ENCODE peak calls at places on chromosomes 3 and 15, in six cellular contexts. C, Q, U, X, H and Y are unnamed samples.

GRCh38 chr15:82881747-82882146 is 70.8 kb downstream of the HOMER2 start:
- DNase-seq in U (no peak), X (no peak), Q (no peak), H (no peak), C (no peak), Y (no peak)

GRCh38 chr3:72338082-72338941 is 509.9 kb downstream of the SHQ1 start:
- DNase-seq in C (no peak), H (no peak), X (no peak), Q (no peak), U (no peak), Y (no peak)

GRCh38 chr3:23129817-23130216 is 73.3 kb upstream of the UBE2E2 start:
- DNase-seq in U (peak; percentile 59), Q (no peak), X (no peak), H (no peak), C (no peak), Y (no peak)

GRCh38 chr15:41978534-41978933 is 6.2 kb upstream of the EHD4 start:
- DNase-seq in H (no peak), Q (no peak), U (no peak), C (no peak), X (no peak), Y (no peak)

GRCh38 chr3:195849322-195850074 is 37.8 kb upstream of the MUC4 start:
- DNase-seq in U (no peak), H (peak; percentile 35), Q (no peak), C (no peak), X (no peak), Y (no peak)

GRCh38 chr3:98657429-98657828 is 64.0 kb upstream of the CPOX start:
- DNase-seq in Q (no peak), X (peak; percentile 89), C (peak; percentile 32), U (peak; percentile 79), H (peak; percentile 37), Y (peak; percentile 11)

GRCh38 chr15:92492556-92492955 is 98.9 kb downstream of the ST8SIA2 start:
- DNase-seq in H (no peak), Q (no peak), U (no peak), X (no peak), C (no peak), Y (no peak)

GRCh38 chr3:72386322-72386721 is 461.9 kb downstream of the SHQ1 start:
- DNase-seq in C (no peak), U (no peak), X (no peak), Q (no peak), H (no peak), Y (no peak)

GRCh38 chr15:96046620-96047240 is 283.8 kb upstream of the NR2F2 start:
- DNase-seq in C (no peak), Q (no peak), X (no peak), U (no peak), H (no peak), Y (no peak)

GRCh38 chr3:170907519-170908234 is 760 bp downstream of the EIF5A2 start:
- DNase-seq in C (no peak), Q (no peak), X (peak; percentile 69), U (no peak), H (no peak), Y (no peak)

GRCh38 chr3:139975592-139976360 is 40.8 kb downstream of the CLSTN2 start:
- DNase-seq in U (no peak), X (no peak), C (peak; percentile 22), H (no peak), Q (no peak), Y (peak; percentile 37)

GRCh38 chr3:146783446-146783845 is 178.3 kb upstream of the PLSCR5 start:
- DNase-seq in U (no peak), C (no peak), H (no peak), Q (no peak), X (no peak), Y (no peak)

GRCh38 chr3:114758828-114759709 is 388.0 kb downstream of the ZBTB20 start:
- DNase-seq in H (no peak), X (no peak), Q (no peak), C (no peak), U (no peak), Y (no peak)

GRCh38 chr15:86591994-86592746 is 512.5 kb downstream of the AGBL1 start:
- DNase-seq in H (no peak), Q (peak; percentile 54), U (no peak), C (peak; percentile 71), X (no peak), Y (peak; percentile 73)

GRCh38 chr3:119781330-119782198 is at the start of gene NR1I2:
- DNase-seq in C (no peak), Q (no peak), X (no peak), U (no peak), H (no peak), Y (no peak)

GRCh38 chr15:58299311-58299850 is 132.4 kb upstream of the LIPC start:
- DNase-seq in H (peak; percentile 7), U (no peak), Q (no peak), C (no peak), X (no peak), Y (no peak)

GRCh38 chr15:69084404-69085030 is 70.0 kb downstream of the NOX5 start:
- DNase-seq in H (no peak), X (no peak), Q (no peak), U (no peak), C (no peak), Y (no peak)

GRCh38 chr15:69081310-69082004 is 67.0 kb downstream of the NOX5 start:
- DNase-seq in C (peak; percentile 82), X (no peak), H (peak; percentile 18), U (no peak), Q (peak; percentile 74), Y (peak; percentile 81)

GRCh38 chr15:69082041-69082502 is 67.6 kb downstream of the NOX5 start:
- DNase-seq in X (no peak), U (no peak), H (no peak), C (no peak), Q (peak; percentile 19), Y (no peak)

GRCh38 chr15:69080958-69081248 is 66.4 kb downstream of the NOX5 start:
- DNase-seq in Q (no peak), C (no peak), U (no peak), X (no peak), H (no peak), Y (no peak)

GRCh38 chr15:69082556-69082955 is 68.1 kb downstream of the NOX5 start:
- DNase-seq in H (no peak), U (no peak), X (no peak), C (no peak), Q (no peak), Y (no peak)
- H3K27ac ChIP-seq in H (no peak overlapping the region), U (no peak overlapping the region), X (peak overlapping the region; percentile 78), C (peak overlapping the region; percentile 92), Q (peak overlapping the region; percentile 68), Y (peak overlapping the region; percentile 42)

GRCh38 chr3:9405756-9406155 is 8.3 kb downstream of the SETD5 start:
- DNase-seq in U (no peak), H (no peak), C (no peak), Q (no peak), X (no peak), Y (no peak)

GRCh38 chr3:9402410-9403228 is 5.2 kb downstream of the SETD5 start:
- DNase-seq in U (no peak), C (no peak), H (peak; percentile 58), Q (no peak), X (no peak), Y (no peak)

GRCh38 chr3:9403463-9403862 is 6.0 kb downstream of the SETD5 start:
- DNase-seq in C (no peak), U (no peak), H (no peak), X (no peak), Q (no peak), Y (no peak)

GRCh38 chr3:9406856-9407626 is 9.6 kb downstream of the SETD5 start:
- DNase-seq in C (no peak), Q (no peak), H (no peak), X (no peak), U (no peak), Y (no peak)

DNA sequence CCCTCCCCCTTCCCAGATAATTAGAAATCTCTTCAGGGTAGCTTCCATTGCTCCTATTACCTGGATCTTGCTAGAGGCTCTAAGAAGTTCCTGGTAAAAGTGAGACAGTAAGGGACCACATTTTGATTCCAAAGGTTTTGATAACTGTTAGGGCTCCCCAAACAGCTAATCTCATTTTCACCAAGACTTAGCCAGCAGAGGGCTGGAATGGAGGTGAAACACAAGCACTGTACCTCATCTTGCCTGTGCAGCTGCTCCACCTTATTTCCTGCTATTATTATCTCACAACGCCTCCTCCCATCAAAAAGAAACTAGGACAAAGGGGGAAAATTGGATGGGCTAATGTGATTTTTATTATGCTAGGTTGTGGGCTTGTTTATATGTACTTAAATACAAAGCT is 7.3 kb downstream of the SETD5 start:
- DNase-seq in C (no peak), Q (no peak), X (no peak), U (no peak), H (no peak), Y (no peak)
- H3K4me1 ChIP-seq in C (peaks cover 100% of the 10 kb centered on the region), Q (peaks cover 98% of the 10 kb centered on the region), X (peaks cover 77% of the 10 kb centered on the region), U (peaks cover 15% of the 10 kb centered on the region), H (peaks cover 48% of the 10 kb centered on the region), Y (peaks cover 88% of the 10 kb centered on the region)

GRCh38 chr3:16828815-16829214 is 55.9 kb upstream of the PLCL2 start:
- DNase-seq in X (no peak), C (no peak), H (peak; percentile 42), U (peak; percentile 85), Q (no peak), Y (no peak)
- TF ChIP-seq CTCF in X (peak; percentile 38), C (peak; percentile 42), H (no peak), U (peak; percentile 67), Q (peak; percentile 22), Y (peak; percentile 11)

GRCh38 chr3:191353022-191353777 is 22.9 kb upstream of the UTS2B start:
- DNase-seq in Q (no peak), U (no peak), H (no peak), X (no peak), C (no peak), Y (no peak)
- H3K27ac ChIP-seq in Q (no peak overlapping the region), U (no peak overlapping the region), H (peak overlapping the region; percentile 52), X (no peak overlapping the region), C (peak overlapping the region; percentile 5), Y (no peak overlapping the region)

GRCh38 chr3:172171396-172172075 is 132.2 kb downstream of the FNDC3B start:
- DNase-seq in X (no peak), C (no peak), U (no peak), H (no peak), Q (no peak), Y (no peak)
- H3K4me1 ChIP-seq in X (peaks cover 54% of the 10 kb centered on the region), C (peaks cover 98% of the 10 kb centered on the region), U (peaks cover 13% of the 10 kb centered on the region), H (peaks cover 8% of the 10 kb centered on the region), Q (peaks cover 72% of the 10 kb centered on the region), Y (peaks cover 52% of the 10 kb centered on the region)

DNA sequence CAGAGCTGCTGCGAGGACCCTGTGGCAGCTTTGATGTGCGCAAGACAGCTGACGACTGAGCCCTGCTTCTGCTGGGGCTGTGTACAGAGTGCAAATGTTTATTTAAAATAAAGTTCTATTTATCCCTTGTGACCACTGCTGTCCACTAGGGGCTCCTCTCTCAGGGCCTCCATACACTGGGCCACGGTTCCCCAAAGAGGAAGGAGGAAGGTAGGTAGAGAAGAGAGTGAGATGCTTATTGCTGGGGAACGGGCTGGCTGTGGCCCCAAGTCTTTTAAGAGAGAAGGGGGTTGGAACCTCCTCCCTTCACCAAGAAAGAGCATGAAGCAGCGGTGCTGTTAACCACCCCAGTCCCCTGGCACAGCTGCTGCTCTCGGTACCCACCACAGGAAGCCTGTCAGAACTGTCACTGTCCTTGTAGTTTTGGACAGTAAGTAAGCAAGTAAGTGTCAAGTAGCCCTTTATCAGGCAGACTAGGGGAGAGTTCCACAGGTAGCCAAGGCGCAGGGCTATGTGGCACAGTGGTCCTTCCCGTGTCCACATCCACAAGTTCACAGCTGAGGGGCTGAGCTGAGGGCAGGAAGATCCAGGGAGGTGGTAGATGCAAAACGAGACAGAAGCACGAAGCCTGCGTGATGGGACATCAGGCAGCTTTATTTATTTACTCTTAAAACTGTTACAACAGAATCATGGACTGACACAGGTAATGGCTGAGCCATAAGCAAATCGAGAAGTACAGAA is 47.3 kb downstream of the DHX30 start:
- DNase-seq in C (no peak), H (no peak), Q (no peak), U (no peak), X (no peak), Y (no peak)
- TF ChIP-seq CTCF in C (peak; percentile 40), H (no peak), Q (peak; percentile 26), U (peak; percentile 23), X (peak; percentile 29), Y (peak; percentile 35)